ENCODE peak calls at places on chromosomes 1 and 21, in nine cellular contexts. D is NAMALWA; O is CD8-positive, alpha-beta T cell; L is activated naive CD8-positive, alpha-beta T cell treated with anti-CD3 and anti-CD28 coated beads, Interleukin-2, amount 50 U/mL, for 24 hours; P is T-helper 22 cell; C is pancreas; J is skeletal muscle cell; K is RPMI8226; E is lung. W is an unnamed sample.

GRCh38 chr1:203161175-203161574 is 14.5 kb downstream of the MYBPH start:
- DNase-seq in J (no peak), O (no peak), K (no peak), D (no peak), P (no peak), L (no peak), C (no peak), E (no peak), W (no peak)

GRCh38 chr1:21510113-21510493 is 880 bp downstream of the ALPL start:
- DNase-seq in P (no peak), O (no peak), L (no peak), E (no peak), J (no peak), D (no peak), K (no peak), C (no peak), W (no peak)

GRCh38 chr1:166032901-166033371 is 133.9 kb downstream of the FAM78B start:
- DNase-seq in C (peak; percentile 70), J (no peak), P (no peak), D (no peak), L (no peak), E (no peak), O (no peak), K (no peak), W (no peak)

GRCh38 chr21:41605178-41605933 is 97.4 kb upstream of the TMPRSS2 start:
- DNase-seq in E (no peak), P (no peak), J (no peak), K (no peak), L (no peak), C (no peak), O (no peak), D (no peak), W (no peak)

GRCh38 chr1:186531561-186532165 is 70.7 kb upstream of the PDC start:
- DNase-seq in K (no peak), O (no peak), D (no peak), P (no peak), L (no peak), C (no peak), J (no peak), E (no peak), W (peak; percentile 23)

GRCh38 chr21:26148071-26148470 is 22.5 kb downstream of the APP start:
- DNase-seq in C (no peak), L (no peak), P (no peak), J (no peak), E (no peak), K (no peak), D (no peak), O (no peak), W (no peak)

GRCh38 chr1:47991187-47991586 is 6.0 kb downstream of the TRABD2B start:
- DNase-seq in P (no peak), J (no peak), E (no peak), D (no peak), C (no peak), O (no peak), L (no peak), K (no peak), W (peak; percentile 40)

GRCh38 chr1:217211484-217211883 is 419.4 kb downstream of the GPATCH2 start:
- DNase-seq in P (no peak), O (no peak), D (no peak), E (no peak), K (no peak), L (no peak), C (no peak), J (no peak), W (no peak)

GRCh38 chr1:63915121-63915520 is 141.3 kb downstream of the ROR1 start:
- DNase-seq in D (peak; percentile 72), C (no peak), L (no peak), P (no peak), K (no peak), J (no peak), E (no peak), O (no peak), W (no peak)

GRCh38 chr1:154760469-154760933 is 109.6 kb downstream of the KCNN3 start:
- DNase-seq in D (no peak), O (peak; percentile 81), P (peak; percentile 57), L (peak; percentile 91), C (peak; percentile 65), K (peak; percentile 37), E (peak; percentile 76), J (no peak), W (no peak)

GRCh38 chr1:110336300-110337039 is 2.7 kb upstream of the RBM15 start:
- DNase-seq in D (no peak), J (no peak), C (no peak), L (no peak), P (no peak), O (no peak), E (no peak), K (no peak), W (no peak)